ENCODE peak calls at places on chromosome 16, in five cellular contexts. W, X, C, Z and Q are unnamed samples.

GRCh38 chr16:5971924-5972323 is 874.3 kb upstream of the EEF2KMT start:
- DNase-seq in W (no peak), X (no peak), C (no peak), Z (no peak), Q (no peak)

GRCh38 chr16:4936181-4936990 is 562 bp downstream of the PPL start:
- DNase-seq in W (no peak), X (peak), C (no peak), Z (peak), Q (no peak)

GRCh38 chr16:9311303-9311954 is 220.0 kb downstream of the HAPSTR1 start:
- DNase-seq in W (no peak), X (no peak), C (no peak), Z (no peak), Q (no peak)

GRCh38 chr16:3509470-3509928 is 8.7 kb downstream of the CLUAP1 start:
- DNase-seq in W (peak), X (no peak), C (peak), Z (no peak), Q (no peak)

GRCh38 chr16:75471723-75472634 is 7.5 kb upstream of the TMEM170A start:
- DNase-seq in W (peak), X (no peak), C (no peak), Z (no peak), Q (no peak)

GRCh38 chr16:14186007-14186953 is 115.2 kb downstream of the MRTFB start:
- DNase-seq in W (no peak), X (peak), C (no peak), Z (no peak), Q (peak)

GRCh38 chr16:19153876-19154275 is 14.2 kb upstream of the SYT17 start:
- DNase-seq in W (no peak), X (no peak), C (no peak), Z (no peak), Q (no peak)

GRCh38 chr16:13083687-13084086 is 182.3 kb downstream of the SHISA9 start:
- DNase-seq in W (no peak), X (no peak), C (no peak), Z (no peak), Q (no peak)

GRCh38 chr16:86069736-86070298 is 170.9 kb downstream of the IRF8 start:
- DNase-seq in W (no peak), X (no peak), C (no peak), Z (no peak), Q (no peak)

GRCh38 chr16:49562228-49562627 is 188.6 kb downstream of the C16orf78 start:
- DNase-seq in W (no peak), X (no peak), C (no peak), Z (no peak), Q (no peak)

GRCh38 chr16:5972747-5973146 is 875.2 kb upstream of the EEF2KMT start:
- DNase-seq in W (no peak), X (no peak), C (no peak), Z (no peak), Q (no peak)

GRCh38 chr16:74720579-74720978 is 19.9 kb upstream of the MLKL start:
- DNase-seq in W (no peak), X (no peak), C (no peak), Z (no peak), Q (no peak)

GRCh38 chr16:57775661-57776469 is 26.4 kb downstream of the KIFC3 start:
- DNase-seq in W (no peak), X (peak), C (no peak), Z (no peak), Q (no peak)

GRCh38 chr16:71501562-71501961 is 12.4 kb upstream of the ZNF19 start:
- DNase-seq in W (no peak), X (no peak), C (no peak), Z (no peak), Q (no peak)

GRCh38 chr16:57307365-57307764 is 22.9 kb upstream of the PLLP start:
- DNase-seq in W (no peak), X (no peak), C (no peak), Z (no peak), Q (no peak)

DNA sequence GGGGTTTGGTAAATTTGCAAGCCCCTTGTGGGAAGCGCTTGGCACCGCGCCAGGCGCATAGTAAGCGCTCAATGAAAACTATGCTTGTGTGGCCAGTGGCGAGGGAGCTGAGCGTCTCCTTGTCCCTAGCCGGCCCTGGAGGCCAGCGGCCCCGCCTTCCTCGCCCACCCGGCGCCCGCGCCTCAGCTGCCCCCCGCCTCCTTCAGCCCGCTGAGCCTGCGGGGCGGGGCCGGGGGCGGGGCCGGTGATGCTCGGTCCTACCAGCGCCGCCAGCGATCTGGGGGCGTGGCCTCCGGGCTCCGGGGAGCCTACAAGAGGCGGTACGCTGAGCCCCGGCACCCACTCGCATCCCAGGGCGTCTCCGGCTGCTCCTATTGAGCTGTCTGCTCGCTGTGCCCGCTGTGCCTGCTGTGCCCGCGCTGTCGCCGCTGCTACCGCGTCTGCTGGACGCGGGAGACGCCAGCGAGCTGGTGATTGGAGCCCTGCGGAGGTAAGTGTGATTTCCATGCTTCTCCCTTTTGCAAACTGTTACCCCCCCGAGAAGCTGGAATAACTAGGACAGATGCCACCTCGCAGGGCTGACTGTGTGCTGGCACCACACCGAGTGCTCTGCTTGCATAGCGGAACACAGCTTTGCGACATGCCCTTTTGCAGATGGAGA is at the start of gene CRISPLD2:
- DNase-seq in W (peak), X (peak), C (peak), Z (peak), Q (no peak)
- H3K4me3 ChIP-seq in W (peak), X (peak), C (peak), Z (peak), Q (peak)

GRCh38 chr16:89574681-89575246 is 794 bp upstream of the CPNE7 start:
- DNase-seq in W (peak), X (no peak), C (no peak), Z (peak), Q (no peak)
- H3K4me3 ChIP-seq in W (peak), X (peak), C (peak), Z (peak), Q (peak)

DNA sequence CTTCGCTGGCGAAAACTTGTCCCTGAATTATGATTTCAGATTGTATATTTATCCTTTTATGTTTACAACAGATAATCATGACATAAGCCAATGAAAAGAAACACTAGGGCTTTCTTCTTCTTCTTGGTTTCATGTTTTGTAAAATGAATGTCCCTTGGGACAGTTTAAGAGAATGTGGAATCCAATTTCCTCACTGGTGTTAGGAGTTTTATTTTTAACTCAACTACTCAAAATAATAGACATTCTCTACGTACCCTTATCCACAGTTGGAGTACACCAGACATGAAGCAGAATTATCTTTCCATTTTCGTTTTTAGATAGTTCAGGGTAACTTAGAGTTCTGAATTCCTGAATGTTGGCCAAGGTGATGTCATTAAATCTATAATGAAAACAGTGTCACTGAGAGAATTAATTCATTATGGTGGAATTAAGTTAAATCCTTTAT is 43.3 kb downstream of the IRX6 start:
- DNase-seq in W (no peak), X (no peak), C (no peak), Z (no peak), Q (no peak)
- H3K4me3 ChIP-seq in W (no peak), X (no peak), C (no peak), Z (no peak), Q (no peak)

GRCh38 chr16:81651758-81652718 is 127.1 kb upstream of the PLCG2 start:
- DNase-seq in W (no peak), X (no peak), C (no peak), Z (no peak), Q (no peak)
- H3K4me3 ChIP-seq in W (no peak), X (no peak), C (no peak), Z (no peak), Q (no peak)

GRCh38 chr16:2122429-2122828 is 13.3 kb downstream of the PKD1 start:
- DNase-seq in W (no peak), X (no peak), C (no peak), Z (no peak), Q (no peak)
- H3K4me3 ChIP-seq in W (no peak), X (peak), C (no peak), Z (no peak), Q (no peak)

DNA sequence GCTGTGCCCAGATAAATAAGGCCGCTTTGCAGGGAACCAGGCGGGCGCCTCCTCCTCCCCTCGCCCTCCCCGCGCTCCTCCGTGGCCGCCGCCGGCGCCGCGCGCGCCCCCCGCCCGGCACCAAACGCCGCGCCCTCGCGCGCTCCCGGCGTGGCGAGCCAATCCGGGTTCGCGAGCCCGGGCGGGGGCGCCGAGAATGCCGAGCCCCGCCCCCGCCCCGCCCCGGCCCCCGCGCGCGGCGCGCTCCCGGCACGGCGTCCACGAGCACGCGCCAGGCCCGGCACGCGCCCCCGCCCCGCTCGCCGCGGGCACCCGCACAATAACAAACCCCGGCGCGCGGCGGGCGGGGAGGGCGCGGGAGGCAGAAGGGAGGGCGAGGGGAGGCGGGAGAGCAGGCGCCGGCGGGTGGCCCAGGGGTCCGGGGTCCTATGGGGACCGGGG is at the start of gene FBXL16:
- DNase-seq in W (no peak), X (no peak), C (no peak), Z (no peak), Q (no peak)
- H3K4me3 ChIP-seq in W (no peak), X (peak), C (no peak), Z (peak), Q (peak)